ENCODE peak calls at places on chromosome 15, in five cellular contexts. O is body of pancreas; X is tibial nerve; L is CD8-positive, alpha-beta T cell; T is pancreas. W is an unnamed sample.

GRCh38 chr15:42137461-42138261 is 18.8 kb downstream of the PLA2G4F start:
- DNase-seq in O (no peak), X (peak; percentile 64), L (no peak), T (no peak), W (no peak)

GRCh38 chr15:42118650-42119531 is 24.5 kb upstream of the PLA2G4D start:
- DNase-seq in O (no peak), X (no peak), L (no peak), T (no peak), W (no peak)

GRCh38 chr15:37016287-37016686 is 84.1 kb downstream of the MEIS2 start:
- DNase-seq in O (peak; percentile 30), X (peak; percentile 17), L (no peak), T (no peak), W (no peak)

GRCh38 chr15:88899251-88899650 is 3.9 kb upstream of the HAPLN3 start:
- DNase-seq in O (no peak), X (no peak), L (no peak), T (no peak), W (no peak)

GRCh38 chr15:43251863-43252241 is 14.9 kb downstream of the TGM5 start:
- DNase-seq in O (no peak), X (no peak), L (no peak), T (no peak), W (no peak)

GRCh38 chr15:40500584-40501330 is 30.0 kb downstream of the CHST14 start:
- DNase-seq in O (no peak), X (no peak), L (no peak), T (no peak), W (no peak)

GRCh38 chr15:101327147-101327740 is 32.2 kb upstream of the SNRPA1 start:
- DNase-seq in O (no peak), X (no peak), L (no peak), T (no peak), W (no peak)

GRCh38 chr15:80591938-80592825 is 102.9 kb upstream of the ABHD17C start:
- DNase-seq in O (no peak), X (no peak), L (no peak), T (no peak), W (no peak)

GRCh38 chr15:87031545-87032230 is 952.0 kb downstream of the AGBL1 start:
- DNase-seq in O (no peak), X (no peak), L (no peak), T (no peak), W (no peak)

GRCh38 chr15:94225616-94226015 is 5.7 kb upstream of the MCTP2 start:
- DNase-seq in O (no peak), X (no peak), L (no peak), T (no peak), W (no peak)

GRCh38 chr15:61173899-61174689 is 55.0 kb downstream of the RORA start:
- DNase-seq in O (no peak), X (no peak), L (no peak), T (no peak), W (no peak)

DNA sequence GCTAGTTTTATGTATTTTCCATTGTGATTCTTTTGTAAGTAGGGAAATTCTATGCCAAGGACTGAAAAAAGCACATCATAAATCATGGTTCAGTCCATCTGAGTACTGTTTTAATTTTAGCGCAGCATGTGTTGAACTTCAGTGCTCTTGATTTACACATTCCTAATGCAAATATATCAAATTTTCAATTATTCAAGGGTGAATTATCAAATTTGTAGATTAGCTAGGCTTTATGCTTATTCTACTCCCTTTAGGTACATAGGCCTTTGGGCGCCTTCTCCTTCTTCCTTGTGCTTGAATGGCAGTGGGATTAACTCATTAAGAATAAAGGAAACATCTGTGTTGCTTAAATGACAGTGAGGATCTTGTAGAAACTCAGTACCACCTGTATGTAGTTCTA is 50.2 kb upstream of the TCF12 start:
- DNase-seq in O (no peak), X (no peak), L (no peak), T (no peak), W (no peak)
- TF ChIP-seq CTCF in O (no peak), X (no peak), L (no peak), T (no peak), W (no peak)

GRCh38 chr15:38690737-38691332 is 126.2 kb upstream of the RASGRP1 start:
- DNase-seq in O (peak; percentile 71), X (peak; percentile 71), L (peak; percentile 76), T (no peak), W (no peak)
- H3K27me3 ChIP-seq in O (no peaks in the 10 kb centered on the region), X (no peaks in the 10 kb centered on the region), L (no peaks in the 10 kb centered on the region), T (no peaks in the 10 kb centered on the region), W (no peaks in the 10 kb centered on the region)

DNA sequence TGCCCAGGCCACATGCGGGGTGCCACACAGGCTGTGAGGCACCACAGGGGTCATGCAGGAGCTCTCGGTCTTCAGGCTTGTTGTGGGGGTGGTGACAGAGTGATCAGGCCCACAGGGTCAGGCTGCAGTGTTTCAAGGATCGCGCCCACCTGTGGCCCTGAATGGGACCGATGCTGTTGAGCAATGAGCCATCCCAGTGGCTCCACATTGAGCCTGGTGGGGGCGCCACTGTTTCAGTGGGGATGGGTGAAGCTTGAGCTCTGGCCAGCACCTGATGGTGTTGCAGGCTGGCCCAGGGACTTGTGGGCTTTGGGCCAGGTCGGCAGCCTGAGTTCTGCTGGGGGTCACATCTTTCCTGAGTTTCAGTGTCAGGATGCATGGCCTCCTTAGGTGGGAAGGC is 230.1 kb downstream of the UBE3A start:
- DNase-seq in O (no peak), X (no peak), L (no peak), T (no peak), W (no peak)
- H3K9me3 ChIP-seq in O (no peaks in the 10 kb centered on the region), X (no peaks in the 10 kb centered on the region), L (no peaks in the 10 kb centered on the region), T (no peaks in the 10 kb centered on the region), W (no peaks in the 10 kb centered on the region)

DNA sequence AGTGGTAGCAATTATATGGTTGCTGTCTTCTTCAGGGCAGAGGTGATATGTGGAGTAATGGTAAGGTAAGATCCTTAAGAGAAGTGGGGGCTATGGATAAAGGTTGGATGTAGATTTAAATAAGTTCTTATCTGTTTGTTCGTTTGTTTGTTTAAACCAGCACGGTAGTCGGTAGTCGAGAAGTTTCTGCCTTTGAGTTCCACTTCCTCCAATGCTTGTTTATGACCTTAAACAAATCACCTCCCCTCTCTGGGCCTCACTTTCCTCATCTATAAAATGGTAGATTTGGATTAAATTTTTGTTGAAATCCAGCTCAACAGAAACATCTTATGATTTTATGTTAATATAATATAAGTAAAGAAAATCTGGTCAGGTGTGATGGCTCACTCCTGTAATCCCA is 11.8 kb downstream of the DAPK2 start:
- DNase-seq in O (no peak), X (no peak), L (no peak), T (no peak), W (no peak)
- TF ChIP-seq CTCF in O (no peak), X (no peak), L (no peak), T (no peak), W (no peak)

GRCh38 chr15:82062479-82062878 is 16.7 kb upstream of the MEX3B start:
- DNase-seq in O (no peak), X (no peak), L (no peak), T (no peak), W (no peak)

GRCh38 chr15:82058517-82059204 is 12.8 kb upstream of the MEX3B start:
- DNase-seq in O (no peak), X (no peak), L (no peak), T (no peak), W (no peak)

GRCh38 chr15:82056900-82057825 is 11.3 kb upstream of the MEX3B start:
- DNase-seq in O (no peak), X (no peak), L (no peak), T (no peak), W (no peak)

GRCh38 chr15:82060817-82061216 is 15.0 kb upstream of the MEX3B start:
- DNase-seq in O (no peak), X (no peak), L (no peak), T (no peak), W (no peak)

GRCh38 chr15:82058026-82058425 is 12.2 kb upstream of the MEX3B start:
- DNase-seq in O (no peak), X (no peak), L (no peak), T (no peak), W (no peak)
- H3K27me3 ChIP-seq in O (peaks cover 7% of the 10 kb centered on the region), X (peaks cover 76% of the 10 kb centered on the region), L (peaks cover 3% of the 10 kb centered on the region), T (no peaks in the 10 kb centered on the region), W (peaks cover 11% of the 10 kb centered on the region)

GRCh38 chr15:20386198-20386597 is 155.4 kb downstream of the GOLGA6L6 start:
- DNase-seq in O (no peak), X (no peak), L (no peak), T (no peak), W (peak; percentile 20)
- H3K9me3 ChIP-seq in O (no peaks in the 10 kb centered on the region), X (no peaks in the 10 kb centered on the region), L (no peaks in the 10 kb centered on the region), T (no peaks in the 10 kb centered on the region), W (no peaks in the 10 kb centered on the region)

GRCh38 chr15:51621917-51622268 is 678 bp downstream of the DMXL2 start:
- DNase-seq in O (peak; percentile 50), X (peak; percentile 17), L (peak; percentile 23), T (peak; percentile 71), W (peak; percentile 87)
- TF ChIP-seq CTCF in O (peak; percentile 1), X (peak; percentile 15), L (no peak), T (no peak), W (no peak)

DNA sequence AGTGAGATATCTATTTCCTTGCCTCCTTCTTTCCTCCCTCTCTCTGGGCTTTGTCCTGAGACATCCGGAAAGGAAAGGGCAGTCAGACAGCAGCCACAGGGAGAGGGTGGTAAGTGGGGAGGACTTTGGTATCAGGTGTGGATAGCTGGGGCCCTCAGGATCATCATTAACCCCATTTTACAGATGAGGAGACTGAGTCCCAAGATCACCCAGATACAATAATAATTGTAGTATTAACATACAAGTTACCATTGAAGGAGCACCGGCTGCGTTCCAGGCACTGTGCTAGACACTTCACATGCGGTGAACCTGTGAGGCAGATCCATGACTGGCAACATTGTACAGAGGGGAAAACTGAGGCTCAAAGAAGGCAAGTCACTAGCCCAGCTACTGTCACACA is 15.2 kb upstream of the LINGO1 start:
- DNase-seq in O (no peak), X (no peak), L (no peak), T (peak; percentile 11), W (peak; percentile 39)
- H3K27me3 ChIP-seq in O (no peaks in the 10 kb centered on the region), X (peaks cover 9% of the 10 kb centered on the region), L (no peaks in the 10 kb centered on the region), T (no peaks in the 10 kb centered on the region), W (peaks cover 22% of the 10 kb centered on the region)

DNA sequence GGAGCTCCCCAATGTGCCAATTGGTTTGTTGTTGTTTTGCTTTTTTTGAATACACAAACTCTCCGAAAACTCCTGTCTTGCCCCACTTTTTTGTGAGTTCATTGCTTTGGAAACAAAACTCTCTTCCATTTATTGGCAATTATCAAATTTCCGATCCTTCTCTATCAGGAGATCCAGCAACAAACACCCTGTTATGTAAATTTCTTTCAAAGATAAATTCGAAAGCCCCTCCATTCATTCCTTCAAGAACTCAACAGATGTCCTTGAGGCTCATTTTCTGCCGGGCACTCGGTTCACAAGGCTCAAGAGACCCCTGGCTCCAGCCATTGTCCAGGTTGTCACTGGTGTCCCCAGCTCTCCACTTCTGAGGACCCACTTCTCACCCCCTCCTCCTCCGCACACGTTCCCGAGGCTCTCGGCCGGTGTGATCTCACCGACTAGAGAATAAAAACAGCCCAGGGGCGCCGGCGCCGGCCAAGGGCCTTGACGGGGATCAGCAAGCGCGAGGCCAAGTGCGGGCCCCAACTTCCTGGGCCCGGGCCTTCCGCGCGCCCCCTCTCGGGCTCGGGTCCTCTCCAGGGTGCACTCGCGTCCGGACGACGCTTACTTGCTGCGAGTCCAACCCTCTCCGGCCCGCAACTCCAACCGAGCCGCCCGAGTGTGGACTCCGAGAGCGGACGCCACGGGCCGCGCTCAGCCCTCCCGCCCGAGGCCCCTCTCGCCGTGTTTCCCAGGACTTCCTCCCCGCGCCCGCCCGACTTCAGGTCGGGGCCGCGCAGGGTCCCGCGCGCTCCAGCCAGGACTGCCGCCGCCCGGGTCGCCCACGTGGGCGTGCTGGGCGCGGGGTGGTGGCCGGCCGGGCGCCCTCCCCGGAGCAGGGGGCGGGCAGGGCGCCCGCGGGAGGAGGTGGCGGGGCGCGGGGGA is 533 bp upstream of the SMAD3 start:
- DNase-seq in O (peak; percentile 73), X (no peak), L (no peak), T (peak; percentile 89), W (peak; percentile 89)
- H3K9me3 ChIP-seq in O (no peaks in the 10 kb centered on the region), X (no peaks in the 10 kb centered on the region), L (no peaks in the 10 kb centered on the region), T (no peaks in the 10 kb centered on the region), W (no peaks in the 10 kb centered on the region)

GRCh38 chr15:69141286-69141701 is 19.1 kb upstream of the GLCE start:
- DNase-seq in O (peak; percentile 21), X (no peak), L (no peak), T (no peak), W (no peak)
- TF ChIP-seq CTCF in O (no peak), X (no peak), L (no peak), T (no peak), W (no peak)

W was measured in left lung.